ENCODE peak calls at places on chromosomes 3 and 15, in four cellular contexts. X is cardiac fibroblast, B is nephron progenitor cell, P is body of pancreas. K is an unnamed sample.

GRCh38 chr3:16452265-16452664 is 61.2 kb downstream of the RFTN1 start:
- DNase-seq in P (no peak), B (no peak), X (peak; percentile 77), K (peak; percentile 61)

GRCh38 chr3:37537914-37538691 is 323.6 kb upstream of the CTDSPL start:
- DNase-seq in X (no peak), B (no peak), P (no peak), K (no peak)

GRCh38 chr3:132421832-132422231 is 4.5 kb downstream of the DNAJC13 start:
- DNase-seq in P (no peak), B (no peak), X (peak; percentile 74), K (no peak)

GRCh38 chr3:105781871-105782270 is 86.9 kb downstream of the CBLB start:
- DNase-seq in B (no peak), X (peak; percentile 54), P (no peak), K (no peak)

GRCh38 chr15:72481015-72481659 is 7.0 kb downstream of the ARIH1 start:
- DNase-seq in X (no peak), P (no peak), B (no peak), K (peak; percentile 20)

GRCh38 chr15:74540135-74540760 is 772 bp upstream of the ARID3B start:
- DNase-seq in B (peak; percentile 25), X (peak; percentile 34), P (no peak), K (no peak)

GRCh38 chr3:100810671-100811070 is 101.4 kb downstream of the TFG start:
- DNase-seq in B (no peak), P (no peak), X (peak; percentile 34), K (no peak)

GRCh38 chr3:42300013-42300412 is 34.0 kb upstream of the CCK start:
- DNase-seq in B (peak; percentile 80), P (peak; percentile 26), X (peak; percentile 53), K (peak; percentile 68)

GRCh38 chr3:20072422-20072821 is 32.2 kb downstream of the KAT2B start:
- DNase-seq in X (no peak), B (no peak), P (no peak), K (no peak)

GRCh38 chr3:150023239-150023636 is 52.5 kb upstream of the PFN2 start:
- DNase-seq in B (no peak), X (no peak), P (no peak), K (no peak)

GRCh38 chr3:140363801-140364200 is 314.1 kb upstream of the TRIM42 start:
- DNase-seq in P (peak; percentile 28), X (peak; percentile 4), B (no peak), K (peak; percentile 47)

GRCh38 chr15:36907295-36907694 is 193.1 kb downstream of the MEIS2 start:
- DNase-seq in P (no peak), B (no peak), X (no peak), K (no peak)

GRCh38 chr15:49037546-49037940 is 8.7 kb downstream of the SECISBP2L start:
- DNase-seq in X (no peak), P (no peak), B (no peak), K (no peak)

GRCh38 chr3:107657971-107658370 is 135.2 kb downstream of the BBX start:
- DNase-seq in B (no peak), X (peak; percentile 72), P (no peak), K (peak; percentile 61)

GRCh38 chr3:151468284-151468917 is 7.5 kb upstream of the IGSF10 start:
- DNase-seq in P (peak; percentile 60), B (peak; percentile 47), X (peak; percentile 82), K (peak; percentile 78)

GRCh38 chr3:104359546-104359945 is 1007.2 kb upstream of the ALCAM start:
- DNase-seq in P (no peak), X (peak; percentile 89), B (no peak), K (peak; percentile 18)

GRCh38 chr15:33074942-33075341 is 119.6 kb downstream of the FMN1 start:
- DNase-seq in P (no peak), B (no peak), X (no peak), K (peak; percentile 34)

GRCh38 chr15:101498076-101498730 is 8.7 kb upstream of the PCSK6 start:
- DNase-seq in X (no peak), P (no peak), B (no peak), K (no peak)

GRCh38 chr15:69478259-69478687 is 25.7 kb downstream of the RPLP1 start:
- DNase-seq in B (peak; percentile 86), P (peak; percentile 61), X (peak; percentile 50), K (no peak)

GRCh38 chr3:171879472-171879871 is 36.3 kb downstream of the TMEM212 start:
- DNase-seq in X (no peak), B (no peak), P (no peak), K (no peak)

GRCh38 chr3:161500057-161500836 is 3.6 kb downstream of the OTOL1 start:
- DNase-seq in B (no peak), X (peak; percentile 3), P (no peak), K (peak; percentile 28)

GRCh38 chr3:56899078-56899477 is 97.3 kb upstream of the ARHGEF3 start:
- DNase-seq in P (no peak), B (no peak), X (no peak), K (no peak)

GRCh38 chr15:94843060-94843459 is 611.7 kb downstream of the MCTP2 start:
- DNase-seq in X (no peak), P (no peak), B (no peak), K (no peak)

GRCh38 chr15:47756872-47757271 is 39.6 kb downstream of the SEMA6D start:
- DNase-seq in P (peak; percentile 11), X (peak; percentile 90), B (no peak), K (peak; percentile 57)

GRCh38 chr3:18444597-18445420 is 19.7 kb upstream of the SATB1 start:
- DNase-seq in B (peak; percentile 87), X (peak; percentile 34), P (peak; percentile 80), K (peak; percentile 36)

GRCh38 chr3:183444748-183445147 is 16.3 kb upstream of the MCF2L2 start:
- DNase-seq in X (no peak), B (no peak), P (no peak), K (no peak)

GRCh38 chr3:41037651-41038334 is 161.5 kb upstream of the CTNNB1 start:
- DNase-seq in X (no peak), B (no peak), P (no peak), K (no peak)

GRCh38 chr15:25250906-25251622 is 187.8 kb downstream of the UBE3A start:
- DNase-seq in B (no peak), X (no peak), P (no peak), K (no peak)

GRCh38 chr3:189602471-189602870 is 28.7 kb upstream of the TP63 start:
- DNase-seq in B (no peak), X (no peak), P (no peak), K (no peak)

GRCh38 chr3:107461721-107462120 is 61.0 kb upstream of the BBX start:
- DNase-seq in P (no peak), X (no peak), B (no peak), K (no peak)

GRCh38 chr3:52055537-52056351 is 627 bp downstream of the DUSP7 start:
- DNase-seq in P (peak; percentile 60), B (peak; percentile 58), X (peak; percentile 57), K (no peak)

GRCh38 chr3:59300727-59301134 is 250.9 kb upstream of the CFAP20DC start:
- DNase-seq in P (no peak), X (no peak), B (no peak), K (no peak)

GRCh38 chr3:61807865-61808276 is 246.5 kb downstream of the PTPRG start:
- DNase-seq in X (no peak), P (peak; percentile 19), B (no peak), K (no peak)

GRCh38 chr15:31214864-31215489 is 111.7 kb upstream of the KLF13 start:
- DNase-seq in B (no peak), P (peak; percentile 29), X (peak; percentile 48), K (peak; percentile 98)

GRCh38 chr3:53581671-53582070 is 87.3 kb downstream of the CACNA1D start:
- DNase-seq in B (no peak), P (no peak), X (no peak), K (no peak)

GRCh38 chr3:12508316-12508715 is 24.0 kb downstream of the TSEN2 start:
- DNase-seq in P (no peak), X (peak; percentile 100), B (no peak), K (peak; percentile 91)

GRCh38 chr3:195893516-195893915 is 14.8 kb downstream of the TNK2 start:
- DNase-seq in X (no peak), B (no peak), P (no peak), K (no peak)

GRCh38 chr3:195893121-195893449 is 15.3 kb downstream of the TNK2 start:
- DNase-seq in B (no peak), P (peak; percentile 71), X (no peak), K (no peak)

GRCh38 chr3:195892105-195892354 is 16.3 kb downstream of the TNK2 start:
- DNase-seq in B (no peak), X (no peak), P (no peak), K (no peak)

GRCh38 chr3:195891431-195892104 is 16.8 kb downstream of the TNK2 start:
- DNase-seq in B (no peak), P (no peak), X (no peak), K (no peak)

DNA sequence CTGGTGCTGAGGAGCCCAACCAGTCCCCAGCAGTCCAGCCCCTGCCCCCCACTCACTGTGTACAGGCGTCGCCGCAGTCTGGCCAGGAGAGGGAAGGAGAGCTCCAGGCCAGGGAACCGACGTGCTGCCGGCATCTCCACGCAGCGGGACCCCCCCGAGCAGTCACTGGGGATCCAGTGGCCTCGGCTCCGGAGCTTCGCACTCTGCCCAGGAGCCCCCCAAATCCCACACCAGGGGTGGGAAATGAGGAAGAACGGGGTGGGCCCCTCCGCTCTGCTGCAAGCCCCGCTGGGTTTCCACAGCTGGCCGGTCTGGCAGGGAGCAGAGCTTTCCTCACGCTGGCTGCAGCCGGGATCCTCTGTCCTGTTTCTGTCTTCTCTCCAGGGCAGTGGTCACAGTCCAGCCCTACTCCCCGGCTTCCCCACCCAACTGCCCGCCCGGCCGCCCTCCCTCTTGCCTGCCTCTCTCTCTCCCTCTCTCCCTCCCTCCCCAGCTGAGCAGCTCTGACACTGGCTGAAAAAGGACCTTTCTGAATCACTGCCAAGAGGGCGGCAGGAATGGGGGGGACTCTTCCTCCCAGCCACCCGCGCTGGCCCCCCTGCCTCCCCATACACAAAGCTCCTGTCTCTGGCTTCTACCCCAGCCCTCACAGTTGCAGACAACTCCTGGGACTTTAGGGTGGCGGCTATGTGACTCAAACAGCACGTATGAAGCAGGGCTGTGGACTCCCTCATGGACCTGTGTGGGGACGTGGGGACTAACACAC is 15.8 kb downstream of the TNK2 start:
- DNase-seq in B (peak; percentile 50), X (peak; percentile 87), P (peak; percentile 59), K (no peak)
- TF ChIP-seq CTCF in B (no peak), X (no peak), P (peak; percentile 12), K (no peak)

GRCh38 chr3:186693843-186694242 is 23.3 kb upstream of the KNG1 start:
- DNase-seq in P (no peak), B (no peak), X (no peak), K (no peak)
- TF ChIP-seq CTCF in P (no peak), B (no peak), X (no peak), K (no peak)

GRCh38 chr3:112990672-112991602 is at the start of gene GTPBP8:
- DNase-seq in X (peak; percentile 91), B (peak; percentile 90), P (peak; percentile 94), K (peak; percentile 92)
- TF ChIP-seq CTCF in X (peak; percentile 2), B (no peak), P (no peak), K (no peak)

GRCh38 chr3:123300572-123300971 is 98.8 kb downstream of the SEC22A start:
- DNase-seq in X (no peak), B (no peak), P (no peak), K (no peak)
- TF ChIP-seq CTCF in X (no peak), B (no peak), P (no peak), K (no peak)

GRCh38 chr3:55434789-55435188 is 52.3 kb downstream of the WNT5A start:
- DNase-seq in P (peak; percentile 62), X (peak; percentile 69), B (no peak), K (peak; percentile 56)
- TF ChIP-seq CTCF in P (peak; percentile 51), X (peak; percentile 71), B (peak; percentile 31), K (peak; percentile 48)

GRCh38 chr3:185215873-185216586 is 37.8 kb downstream of the EHHADH start:
- DNase-seq in B (no peak), P (no peak), X (peak; percentile 51), K (peak; percentile 33)
- TF ChIP-seq CTCF in B (peak; percentile 60), P (peak; percentile 51), X (peak; percentile 50), K (peak; percentile 50)

GRCh38 chr15:88894348-88894818 is 961 bp downstream of the HAPLN3 start:
- DNase-seq in X (peak; percentile 55), P (peak; percentile 69), B (peak; percentile 80), K (peak; percentile 69)
- TF ChIP-seq CTCF in X (peak; percentile 71), P (peak; percentile 53), B (peak; percentile 78), K (peak; percentile 66)